ENCODE peak calls at places on chromosomes 1 and 21, in seven cellular contexts. P, E, B, M, Z, A and O are unnamed samples.

GRCh38 chr1:224923726-224924125 is 5.7 kb upstream of the DNAH14 start:
- DNase-seq in M (no peak), A (no peak), Z (no peak), E (no peak), P (no peak), B (no peak), O (no peak)

GRCh38 chr1:202281316-202282016 is 60.3 kb downstream of the UBE2T start:
- DNase-seq in E (peak; percentile 15), M (no peak), A (no peak), P (peak; percentile 39), B (no peak), Z (no peak), O (no peak)

GRCh38 chr1:55712148-55712547 is 497.0 kb upstream of the USP24 start:
- DNase-seq in E (no peak), B (no peak), M (no peak), A (no peak), Z (no peak), P (no peak), O (no peak)

GRCh38 chr1:164587617-164588367 is 28.8 kb downstream of the PBX1 start:
- DNase-seq in E (no peak), M (no peak), P (no peak), Z (no peak), A (no peak), B (no peak), O (no peak)

GRCh38 chr1:240511789-240512188 is 100.2 kb downstream of the GREM2 start:
- DNase-seq in E (no peak), P (no peak), Z (no peak), A (no peak), B (no peak), M (no peak), O (no peak)

GRCh38 chr1:58919986-58920376 is 136.1 kb upstream of the JUN start:
- DNase-seq in A (no peak), E (no peak), M (no peak), B (no peak), P (no peak), Z (no peak), O (no peak)

GRCh38 chr1:156768610-156769295 is 1.4 kb downstream of the PRCC start:
- DNase-seq in M (no peak), B (no peak), P (no peak), A (no peak), Z (no peak), E (no peak), O (no peak)

GRCh38 chr21:14875704-14876364 is 189.0 kb downstream of the NRIP1 start:
- DNase-seq in Z (no peak), A (no peak), P (no peak), E (no peak), B (peak; percentile 55), M (no peak), O (no peak)

GRCh38 chr1:227372662-227373061 is 54.4 kb upstream of the CDC42BPA start:
- DNase-seq in M (no peak), P (no peak), E (no peak), A (no peak), B (no peak), Z (no peak), O (no peak)

GRCh38 chr1:22969224-22969829 is 3.3 kb downstream of the LACTBL1 start:
- DNase-seq in P (no peak), M (no peak), Z (no peak), B (no peak), A (peak; percentile 20), E (no peak), O (no peak)

GRCh38 chr1:204445860-204446412 is 34.3 kb upstream of the PPP1R15B start:
- DNase-seq in A (no peak), M (no peak), E (peak; percentile 87), P (no peak), Z (no peak), B (no peak), O (no peak)

GRCh38 chr1:236746785-236747184 is 48.3 kb upstream of the MTR start:
- DNase-seq in P (no peak), Z (no peak), A (no peak), B (no peak), M (no peak), E (no peak), O (no peak)

GRCh38 chr1:42891471-42891870 is 45.1 kb downstream of the ZNF691 start:
- DNase-seq in A (no peak), Z (no peak), E (no peak), P (no peak), B (no peak), M (no peak), O (no peak)

GRCh38 chr21:25501996-25502665 is 105.2 kb downstream of the MRPL39 start:
- DNase-seq in P (no peak), E (no peak), A (no peak), B (peak; percentile 58), M (no peak), Z (no peak), O (no peak)

GRCh38 chr1:89259283-89259971 is 13.2 kb downstream of the GBP5 start:
- DNase-seq in M (no peak), Z (no peak), E (no peak), A (no peak), B (no peak), P (no peak), O (no peak)

GRCh38 chr1:106290805-106291537 is 765.5 kb upstream of the PRMT6 start:
- DNase-seq in A (no peak), E (no peak), P (no peak), M (no peak), B (no peak), Z (no peak), O (no peak)

GRCh38 chr21:36589352-36589971 is 109.5 kb upstream of the SIM2 start:
- DNase-seq in B (peak; percentile 18), A (no peak), M (no peak), Z (peak; percentile 45), P (peak; percentile 66), E (peak; percentile 65), O (peak; percentile 1)

GRCh38 chr1:58596631-58597052 is 19.6 kb upstream of the TACSTD2 start:
- DNase-seq in E (no peak), A (no peak), Z (no peak), M (no peak), B (no peak), P (no peak), O (no peak)

GRCh38 chr1:246157516-246157915 is 349.6 kb downstream of the SMYD3 start:
- DNase-seq in E (no peak), B (no peak), Z (no peak), P (no peak), A (no peak), M (no peak), O (no peak)

GRCh38 chr1:33738976-33739375 is 124.9 kb upstream of the HMGB4 start:
- DNase-seq in Z (no peak), B (no peak), A (no peak), P (no peak), M (no peak), E (no peak), O (no peak)

GRCh38 chr1:33740040-33740745 is 123.7 kb upstream of the HMGB4 start:
- DNase-seq in M (no peak), P (no peak), E (no peak), A (no peak), Z (no peak), B (no peak), O (no peak)

GRCh38 chr1:33738536-33738935 is 125.3 kb upstream of the HMGB4 start:
- DNase-seq in A (no peak), Z (no peak), M (no peak), P (no peak), B (no peak), E (no peak), O (no peak)

GRCh38 chr1:33736496-33736895 is 127.4 kb upstream of the HMGB4 start:
- DNase-seq in M (no peak), P (no peak), A (no peak), Z (no peak), B (no peak), E (no peak), O (no peak)

GRCh38 chr1:33735624-33736023 is 128.3 kb upstream of the HMGB4 start:
- DNase-seq in M (no peak), Z (no peak), B (no peak), E (peak; percentile 17), P (no peak), A (peak; percentile 18), O (no peak)
- TF ChIP-seq CTCF in M (peak; percentile 43), Z (peak; percentile 20), B (no peak), E (peak; percentile 36), P (no peak), A (peak; percentile 35), O (peak; percentile 44)

GRCh38 chr1:229671310-229671709 is 45.3 kb downstream of the URB2 start:
- DNase-seq in P (no peak), B (no peak), A (no peak), M (no peak), Z (no peak), E (no peak), O (no peak)
- H3K4me3 ChIP-seq in P (no peak overlapping the region), B (no peak overlapping the region), A (no peak overlapping the region), M (no peak overlapping the region), Z (no peak overlapping the region), E (no peak overlapping the region), O (no peak overlapping the region)

GRCh38 chr1:247576514-247576913 is 11.6 kb upstream of the OR2G2 start:
- DNase-seq in A (no peak), P (no peak), B (no peak), Z (no peak), E (peak; percentile 46), M (peak; percentile 5), O (no peak)
- TF ChIP-seq CTCF in A (no peak), P (no peak), B (peak; percentile 48), Z (no peak), E (peak; percentile 69), M (peak; percentile 62), O (no peak)

DNA sequence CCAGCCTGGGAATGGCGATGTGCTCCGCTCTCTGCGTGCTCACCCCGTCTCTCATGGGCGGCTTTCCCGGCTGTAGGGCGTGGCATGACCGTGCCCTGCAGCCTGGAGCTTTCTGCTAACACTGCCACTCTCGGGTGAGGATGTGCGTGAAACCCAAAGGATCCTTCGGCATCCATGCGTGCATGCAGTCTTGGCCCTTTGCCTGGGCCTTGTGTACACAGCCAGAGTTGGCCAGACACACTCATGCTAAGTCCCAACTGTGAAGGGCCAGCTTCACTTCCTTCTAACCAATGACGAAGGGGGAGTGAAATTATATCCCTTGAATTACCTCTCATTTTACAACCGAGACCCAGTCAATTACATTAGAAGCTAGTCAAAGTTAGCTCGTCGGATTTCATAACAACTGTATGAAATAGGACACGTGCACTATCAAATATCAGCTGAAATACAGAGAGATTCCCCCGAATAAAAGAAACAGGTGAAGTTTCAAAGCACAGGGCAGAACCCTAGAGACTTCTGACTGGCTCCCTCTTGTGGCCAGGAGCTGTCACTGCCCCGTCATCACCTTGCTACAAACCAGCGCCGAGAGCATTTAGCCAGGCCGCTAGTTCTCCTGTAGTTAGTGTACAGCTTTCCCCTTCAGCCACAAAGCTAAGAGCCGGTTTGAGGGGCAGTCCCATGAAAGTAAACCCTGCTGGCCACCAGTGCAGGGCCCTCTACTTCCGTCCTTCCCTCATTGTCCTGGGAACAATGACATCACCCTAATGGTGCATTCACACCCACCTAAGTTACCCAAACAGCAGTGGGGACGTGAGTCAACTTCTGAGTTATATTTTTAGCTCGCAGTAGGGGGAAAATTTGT is 63.4 kb upstream of the COA6 start:
- DNase-seq in B (no peak), P (peak; percentile 83), Z (peak; percentile 51), M (peak; percentile 45), A (no peak), E (peak; percentile 88), O (no peak)
- H3K4me3 ChIP-seq in B (no peak overlapping the region), P (peak overlapping the region; percentile 1), Z (peak overlapping the region; percentile 46), M (peak overlapping the region; percentile 12), A (peak overlapping the region; percentile 13), E (no peak overlapping the region), O (no peak overlapping the region)

GRCh38 chr1:61453111-61453961 is 271.6 kb downstream of the TM2D1 start:
- DNase-seq in M (peak; percentile 50), P (no peak), Z (peak; percentile 89), E (peak; percentile 89), A (peak; percentile 79), B (peak; percentile 46), O (peak; percentile 67)
- TF ChIP-seq CTCF in M (peak; percentile 88), P (peak; percentile 68), Z (peak; percentile 77), E (peak; percentile 87), A (peak; percentile 87), B (peak; percentile 81), O (peak; percentile 88)

GRCh38 chr1:162502928-162503327 is 5.3 kb downstream of the UHMK1 start:
- DNase-seq in Z (no peak), E (no peak), M (no peak), A (no peak), B (no peak), P (no peak), O (no peak)
- H3K4me3 ChIP-seq in Z (no peak overlapping the region), E (no peak overlapping the region), M (no peak overlapping the region), A (no peak overlapping the region), B (no peak overlapping the region), P (no peak overlapping the region), O (no peak overlapping the region)